ENCODE peak calls at places on chromosomes 2 and 18, in five cellular contexts. O is IMR-90, P is H1, H is mesenchymal stem cell, G is trophoblast cell. N is an unnamed sample.

GRCh38 chr2:219501849-219502248 is 3.2 kb downstream of the GMPPA start:
- DNase-seq in H (no peak), O (no peak), P (no peak), G (no peak), N (no peak)

GRCh38 chr2:117724035-117724434 is 90.5 kb upstream of the DDX18 start:
- DNase-seq in H (no peak), O (no peak), P (no peak), G (no peak), N (no peak)

GRCh38 chr18:5543036-5543671 is 643 bp downstream of the EPB41L3 start:
- DNase-seq in G (no peak), P (no peak), H (no peak), O (no peak), N (peak; percentile 32)

GRCh38 chr2:129481306-129482219 is 497.9 kb upstream of the RAB6C start:
- DNase-seq in P (no peak), O (no peak), G (no peak), H (no peak), N (no peak)

GRCh38 chr2:111135910-111136297 is 15.2 kb downstream of the BCL2L11 start:
- DNase-seq in P (no peak), H (peak; percentile 7), O (peak; percentile 40), G (no peak), N (no peak)

GRCh38 chr2:145186303-145186702 is 666.4 kb upstream of the ZEB2 start:
- DNase-seq in H (no peak), O (peak; percentile 23), P (no peak), G (no peak), N (no peak)

GRCh38 chr2:223057545-223057944 is 5.6 kb downstream of the KCNE4 start:
- DNase-seq in O (no peak), G (no peak), H (peak; percentile 65), P (no peak), N (no peak)

GRCh38 chr2:246489-247145 is 17.2 kb downstream of the SH3YL1 start:
- DNase-seq in P (no peak), H (peak; percentile 79), O (peak; percentile 85), G (peak; percentile 40), N (no peak)

GRCh38 chr2:211328126-211328525 is 771.7 kb downstream of the CPS1 start:
- DNase-seq in O (no peak), P (no peak), G (no peak), H (no peak), N (no peak)

GRCh38 chr18:2625217-2625616 is 30.3 kb upstream of the SMCHD1 start:
- DNase-seq in G (no peak), H (no peak), P (no peak), O (no peak), N (no peak)

GRCh38 chr18:69974365-69974764 is 26.7 kb upstream of the CD226 start:
- DNase-seq in H (peak; percentile 39), O (peak; percentile 65), P (no peak), G (no peak), N (no peak)

GRCh38 chr2:55163258-55163657 is 68.8 kb downstream of the CLHC1 start:
- DNase-seq in O (peak; percentile 71), P (no peak), H (peak; percentile 32), G (no peak), N (no peak)

GRCh38 chr18:48831113-48831759 is 119.5 kb downstream of the SMAD7 start:
- DNase-seq in H (no peak), G (no peak), P (no peak), O (no peak), N (no peak)

GRCh38 chr2:219720956-219721355 is 93.5 kb downstream of the SLC4A3 start:
- DNase-seq in H (no peak), G (no peak), O (no peak), P (no peak), N (no peak)

GRCh38 chr2:21330786-21331391 is 207.1 kb downstream of the TDRD15 start:
- DNase-seq in G (no peak), H (peak; percentile 81), P (no peak), O (peak; percentile 38), N (no peak)

GRCh38 chr2:99701503-99701902 is 211.7 kb upstream of the REV1 start:
- DNase-seq in P (no peak), G (peak; percentile 7), O (peak; percentile 41), H (no peak), N (no peak)

GRCh38 chr18:11064106-11064505 is 85.3 kb downstream of the PIEZO2 start:
- DNase-seq in O (peak; percentile 65), H (peak; percentile 60), P (no peak), G (no peak), N (no peak)

GRCh38 chr2:127525692-127526141 is 572 bp downstream of the IWS1 start:
- DNase-seq in G (peak; percentile 13), P (no peak), O (peak; percentile 59), H (peak; percentile 70), N (no peak)

GRCh38 chr2:27724905-27725693 is 46.4 kb upstream of the MRPL33 start:
- DNase-seq in G (no peak), P (no peak), H (peak; percentile 49), O (peak; percentile 51), N (no peak)

GRCh38 chr18:3012306-3012919 is 531 bp downstream of the LPIN2 start:
- DNase-seq in P (no peak), G (no peak), H (peak; percentile 42), O (peak; percentile 20), N (no peak)

GRCh38 chr2:148614332-148615049 is 30.1 kb upstream of the EPC2 start:
- DNase-seq in H (peak; percentile 80), O (peak; percentile 39), G (peak; percentile 98), P (peak; percentile 36), N (no peak)

GRCh38 chr2:62231541-62231940 is 35.6 kb downstream of the B3GNT2 start:
- DNase-seq in G (no peak), O (no peak), H (no peak), P (no peak), N (no peak)

GRCh38 chr2:33013684-33014110 is 66.9 kb downstream of the LTBP1 start:
- DNase-seq in G (no peak), H (peak; percentile 51), O (peak; percentile 47), P (no peak), N (no peak)

GRCh38 chr2:129782618-129782960 is 196.9 kb upstream of the RAB6C start:
- DNase-seq in O (no peak), G (no peak), H (no peak), P (no peak), N (no peak)

DNA sequence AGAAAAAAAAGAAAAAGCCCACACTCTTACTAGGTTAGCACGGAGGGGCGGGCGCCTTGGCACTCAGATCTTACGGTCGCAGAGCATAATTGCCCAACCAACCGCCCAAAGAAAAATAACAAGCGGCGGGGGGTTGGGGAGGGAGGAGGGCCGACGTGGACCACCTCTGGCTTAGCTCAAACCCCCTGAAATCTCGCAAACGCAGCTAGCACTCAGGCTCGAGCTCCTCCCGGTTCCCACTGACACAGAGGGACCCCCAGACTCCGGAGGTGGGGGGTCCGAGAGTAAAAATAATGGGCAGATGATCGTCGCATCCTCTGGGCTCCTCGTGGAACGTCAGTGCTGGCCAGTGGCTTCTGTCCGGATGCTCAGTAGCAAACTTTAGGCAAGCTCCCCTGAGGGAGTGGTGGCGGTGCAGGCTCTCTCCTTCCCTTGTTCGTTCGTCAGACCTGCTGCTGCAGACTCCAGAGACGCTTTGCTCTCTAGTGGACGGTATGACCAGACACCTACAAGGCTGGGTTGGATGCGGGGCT is 12.0 kb downstream of the CATIP start:
- DNase-seq in O (no peak), P (no peak), G (peak; percentile 80), H (peak; percentile 46), N (no peak)
- H3K4me3 ChIP-seq in O (no peak overlapping the region), P (peak overlapping the region; percentile 40), G (no peak overlapping the region), H (no peak overlapping the region), N (no peak overlapping the region)

DNA sequence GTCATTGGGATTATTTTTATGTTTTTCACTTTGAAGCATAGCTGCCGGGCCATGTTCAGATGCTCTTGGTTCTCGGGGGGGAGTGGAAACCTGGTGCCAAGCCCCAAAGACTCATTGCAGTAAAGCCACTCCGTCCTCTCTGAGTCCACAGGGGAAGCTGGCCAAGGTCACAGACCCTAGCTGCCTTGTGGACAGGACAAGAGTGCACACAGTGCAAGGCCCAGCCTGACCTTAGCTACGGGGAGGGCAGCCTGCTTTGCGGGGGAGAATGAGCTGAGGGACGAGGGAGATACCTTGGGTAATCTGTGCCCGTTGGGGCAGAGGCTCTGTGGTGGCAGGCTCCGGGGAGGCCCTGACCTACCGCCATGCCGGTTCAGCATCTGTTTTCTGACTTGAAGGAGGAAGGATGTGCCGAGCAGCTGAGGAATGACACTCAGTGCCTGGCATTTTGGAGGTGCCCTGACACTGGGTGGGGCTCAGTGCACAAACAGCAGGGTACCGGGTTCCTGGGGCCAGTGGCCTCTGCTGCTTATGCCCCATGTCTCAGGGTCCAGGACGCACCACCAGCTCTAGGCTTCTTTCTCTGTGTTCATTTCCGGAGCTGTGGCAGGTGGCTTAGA is 87.2 kb downstream of the STPG4 start:
- DNase-seq in P (no peak), O (no peak), H (no peak), G (no peak), N (no peak)
- H4K91ac ChIP-seq in P (no peak overlapping the region), O (peak overlapping the region; percentile 99), H (peak overlapping the region; percentile 99), G (peak overlapping the region; percentile 94), N (no peak overlapping the region)

GRCh38 chr2:241148891-241149674 is at the start of gene PASK:
- DNase-seq in O (peak; percentile 92), P (peak; percentile 84), G (peak; percentile 97), H (peak; percentile 95), N (peak; percentile 89)

GRCh38 chr2:241146286-241146685 is 3.0 kb downstream of the PASK start:
- DNase-seq in H (no peak), G (no peak), P (no peak), O (no peak), N (no peak)

GRCh38 chr2:241149675-241149924 is 328 bp upstream of the PASK start:
- DNase-seq in P (no peak), H (no peak), G (no peak), O (no peak), N (no peak)

GRCh38 chr2:241148239-241148638 is 1.0 kb downstream of the PASK start:
- DNase-seq in O (no peak), P (no peak), H (no peak), G (no peak), N (no peak)

DNA sequence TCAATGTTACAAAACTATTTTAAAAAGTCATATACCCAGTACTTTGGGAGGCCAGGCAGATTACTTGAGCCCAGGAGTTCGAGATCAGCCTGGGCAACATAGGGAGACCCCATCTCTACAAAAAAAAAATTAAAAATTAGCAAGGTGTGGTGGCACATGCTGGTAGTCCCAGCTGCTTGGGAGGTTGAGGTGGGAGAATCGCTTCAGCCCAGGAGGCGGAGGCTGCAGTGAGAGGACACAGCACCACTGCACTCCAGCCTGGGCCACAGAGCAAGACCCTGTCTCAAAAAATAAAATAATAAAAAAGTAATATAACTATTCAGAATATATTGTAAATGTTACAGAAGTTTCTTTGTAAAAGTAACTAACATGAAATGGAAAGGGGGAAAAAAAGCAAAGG is 1.9 kb downstream of the PASK start:
- DNase-seq in G (no peak), P (no peak), O (no peak), H (no peak), N (no peak)
- H3K4me2 ChIP-seq in G (no peak overlapping the region), P (no peak overlapping the region), O (no peak overlapping the region), H (no peak overlapping the region), N (no peak overlapping the region)

GRCh38 chr2:28895189-28895893 is 874 bp downstream of the WDR43 start:
- DNase-seq in P (no peak), H (peak; percentile 45), G (peak; percentile 35), O (peak; percentile 54), N (no peak)

GRCh38 chr2:28901202-28901601 is 6.7 kb downstream of the WDR43 start:
- DNase-seq in G (no peak), H (no peak), P (no peak), O (no peak), N (no peak)

GRCh38 chr2:28894470-28895188 is at the start of gene WDR43:
- DNase-seq in O (peak; percentile 99), H (peak; percentile 99), P (peak; percentile 97), G (peak; percentile 99), N (peak; percentile 94)

GRCh38 chr2:28896906-28897305 is 2.4 kb downstream of the WDR43 start:
- DNase-seq in H (peak; percentile 33), O (peak; percentile 71), G (no peak), P (no peak), N (no peak)

GRCh38 chr2:28898048-28898447 is 3.6 kb downstream of the WDR43 start:
- DNase-seq in P (no peak), O (no peak), G (no peak), H (no peak), N (no peak)
- H3K4me3 ChIP-seq in P (peak overlapping the region; percentile 99), O (no peak overlapping the region), G (no peak overlapping the region), H (no peak overlapping the region), N (no peak overlapping the region)

N was measured in neuronal stem cell.